ENCODE peak calls at places on chromosomes 7 and 10, in eight cellular contexts. Z is ovary, L is WERI-Rb-1, O is mammary epithelial cell, A is A549, Q is fibroblast of lung, U is PC-3, N is SK-N-SH. E is an unnamed sample.

GRCh38 chr7:16841681-16842080 is 36.9 kb upstream of the AGR2 start:
- DNase-seq in O (no peak), L (no peak), Q (peak; percentile 74), N (no peak), U (no peak), Z (no peak), A (no peak), E (no peak)

GRCh38 chr7:65269150-65269856 is 104.4 kb upstream of the ZNF92 start:
- DNase-seq in O (peak; percentile 80), N (peak; percentile 98), Q (peak; percentile 84), U (no peak), Z (peak; percentile 23), L (peak; percentile 99), A (peak; percentile 97), E (no peak)

GRCh38 chr7:116164552-116164951 is 45.8 kb upstream of the TES start:
- DNase-seq in Z (no peak), O (no peak), U (no peak), Q (no peak), L (no peak), A (no peak), N (no peak), E (no peak)

GRCh38 chr7:29332027-29332806 is 137.6 kb downstream of the CHN2 start:
- DNase-seq in Q (no peak), Z (no peak), N (no peak), U (no peak), L (no peak), O (no peak), A (no peak), E (no peak)

GRCh38 chr10:89683911-89684310 is 17.5 kb upstream of the KIF20B start:
- DNase-seq in Z (no peak), L (no peak), A (no peak), Q (no peak), U (no peak), N (no peak), O (no peak), E (no peak)

GRCh38 chr7:99267530-99268360 is 4.9 kb upstream of the MYH16 start:
- DNase-seq in Q (peak; percentile 94), A (peak; percentile 91), O (peak; percentile 99), L (no peak), Z (no peak), N (no peak), U (peak; percentile 92), E (no peak)

GRCh38 chr10:74932648-74933047 is 106.2 kb downstream of the KAT6B start:
- DNase-seq in A (no peak), O (no peak), L (no peak), U (peak; percentile 47), N (no peak), Z (peak; percentile 75), Q (no peak), E (no peak)

GRCh38 chr10:13990918-13991317 is 339.8 kb downstream of the FRMD4A start:
- DNase-seq in U (no peak), L (no peak), Z (no peak), Q (peak; percentile 80), N (no peak), A (no peak), O (no peak), E (no peak)

GRCh38 chr10:88082806-88083596 is 219.6 kb downstream of the PTEN start:
- DNase-seq in Q (no peak), O (peak; percentile 14), L (no peak), N (peak; percentile 31), A (no peak), Z (no peak), U (no peak), E (no peak)

GRCh38 chr7:127821146-127821545 is 169.2 kb downstream of the SND1 start:
- DNase-seq in U (no peak), A (no peak), Z (no peak), Q (no peak), O (no peak), L (no peak), N (no peak), E (no peak)

GRCh38 chr7:127819975-127820778 is 168.2 kb downstream of the SND1 start:
- DNase-seq in Z (no peak), Q (peak; percentile 86), A (no peak), N (no peak), O (peak; percentile 11), L (no peak), U (no peak), E (no peak)

GRCh38 chr7:127824682-127825081 is 172.7 kb downstream of the SND1 start:
- DNase-seq in Z (no peak), U (no peak), O (no peak), N (no peak), Q (peak; percentile 62), A (no peak), L (no peak), E (no peak)

GRCh38 chr7:127817466-127817865 is 165.5 kb downstream of the SND1 start:
- DNase-seq in A (no peak), L (no peak), Z (no peak), N (no peak), O (no peak), Q (no peak), U (no peak), E (no peak)

DNA sequence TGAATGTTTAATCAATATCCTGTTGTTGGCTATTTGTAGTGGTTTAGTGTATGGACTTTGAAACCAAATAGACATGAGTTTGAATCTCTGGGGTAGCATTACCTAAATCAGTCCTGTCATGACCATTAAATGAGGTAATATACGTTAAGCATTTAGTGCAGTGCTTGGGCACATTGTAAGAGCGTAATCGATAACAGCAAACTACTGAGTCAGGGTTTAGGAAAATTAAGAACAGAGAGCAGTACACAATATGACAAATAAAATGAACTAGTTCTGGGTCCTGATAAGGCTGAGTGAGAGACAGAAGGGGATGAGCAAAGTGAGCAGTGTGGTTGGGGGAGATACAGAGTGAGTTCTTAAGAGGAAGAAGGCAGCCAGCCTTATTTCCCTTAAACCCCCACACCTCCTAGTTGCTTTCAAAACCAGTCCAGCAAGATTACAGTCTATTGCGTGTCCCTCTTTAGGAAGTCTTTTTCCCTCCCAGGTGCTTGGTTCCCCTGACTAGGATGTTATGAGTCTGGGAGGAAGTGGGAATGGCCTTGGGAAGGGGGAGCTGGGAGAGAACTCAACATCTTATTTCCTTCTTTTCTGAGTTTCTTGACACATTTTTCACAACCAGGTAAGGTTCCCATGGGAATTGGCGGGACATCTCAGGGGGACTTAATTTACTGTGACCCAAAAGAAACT is 171.0 kb downstream of the SND1 start:
- DNase-seq in U (peak; percentile 78), Z (no peak), N (no peak), Q (no peak), L (no peak), A (no peak), O (peak; percentile 61), E (no peak)
- H3K27ac ChIP-seq in U (peak overlapping the region; percentile 28), Z (no peak overlapping the region), N (no peak overlapping the region), Q (no peak overlapping the region), L (no peak overlapping the region), A (no peak overlapping the region), O (no peak overlapping the region), E (no peak overlapping the region)

GRCh38 chr7:90169891-90170290 is 15.6 kb downstream of the STEAP1 start:
- DNase-seq in L (no peak), U (no peak), Z (no peak), O (no peak), Q (no peak), A (no peak), N (no peak), E (no peak)

GRCh38 chr7:90175667-90176066 is 21.4 kb downstream of the STEAP1 start:
- DNase-seq in Q (no peak), N (no peak), A (no peak), U (no peak), Z (no peak), L (no peak), O (no peak), E (no peak)

GRCh38 chr7:90173127-90173844 is 19.0 kb downstream of the STEAP1 start:
- DNase-seq in N (no peak), O (no peak), Q (no peak), A (no peak), Z (no peak), L (no peak), U (no peak), E (no peak)

GRCh38 chr7:90172121-90172520 is 17.9 kb downstream of the STEAP1 start:
- DNase-seq in N (no peak), Z (no peak), O (no peak), U (no peak), Q (no peak), A (no peak), L (no peak), E (no peak)

GRCh38 chr7:90172624-90173023 is 18.4 kb downstream of the STEAP1 start:
- DNase-seq in L (no peak), O (no peak), Q (no peak), Z (no peak), N (no peak), U (no peak), A (no peak), E (no peak)
- H3K4me3 ChIP-seq in L (no peak overlapping the region), O (no peak overlapping the region), Q (no peak overlapping the region), Z (no peak overlapping the region), N (no peak overlapping the region), U (no peak overlapping the region), A (no peak overlapping the region), E (no peak overlapping the region)

GRCh38 chr10:49080071-49080470 is 35.3 kb downstream of the VSTM4 start:
- DNase-seq in O (no peak), U (no peak), Q (peak; percentile 51), L (peak; percentile 54), N (no peak), A (no peak), Z (no peak), E (no peak)

GRCh38 chr10:49081532-49082275 is 33.6 kb downstream of the VSTM4 start:
- DNase-seq in Q (peak; percentile 9), Z (peak; percentile 76), A (no peak), L (no peak), N (peak; percentile 61), U (no peak), O (no peak), E (no peak)

GRCh38 chr10:49082767-49083166 is 32.6 kb downstream of the VSTM4 start:
- DNase-seq in Q (no peak), Z (no peak), U (no peak), A (no peak), L (no peak), N (no peak), O (no peak), E (no peak)

GRCh38 chr10:49080965-49081364 is 34.4 kb downstream of the VSTM4 start:
- DNase-seq in U (no peak), Z (no peak), O (no peak), L (no peak), Q (no peak), N (no peak), A (no peak), E (no peak)

GRCh38 chr10:49083256-49083655 is 32.1 kb downstream of the VSTM4 start:
- DNase-seq in Z (peak; percentile 65), A (no peak), Q (no peak), N (no peak), U (no peak), L (no peak), O (no peak), E (no peak)
- H3K27ac ChIP-seq in Z (peak overlapping the region; percentile 51), A (no peak overlapping the region), Q (no peak overlapping the region), N (no peak overlapping the region), U (no peak overlapping the region), L (no peak overlapping the region), O (no peak overlapping the region), E (peak overlapping the region; percentile 77)

DNA sequence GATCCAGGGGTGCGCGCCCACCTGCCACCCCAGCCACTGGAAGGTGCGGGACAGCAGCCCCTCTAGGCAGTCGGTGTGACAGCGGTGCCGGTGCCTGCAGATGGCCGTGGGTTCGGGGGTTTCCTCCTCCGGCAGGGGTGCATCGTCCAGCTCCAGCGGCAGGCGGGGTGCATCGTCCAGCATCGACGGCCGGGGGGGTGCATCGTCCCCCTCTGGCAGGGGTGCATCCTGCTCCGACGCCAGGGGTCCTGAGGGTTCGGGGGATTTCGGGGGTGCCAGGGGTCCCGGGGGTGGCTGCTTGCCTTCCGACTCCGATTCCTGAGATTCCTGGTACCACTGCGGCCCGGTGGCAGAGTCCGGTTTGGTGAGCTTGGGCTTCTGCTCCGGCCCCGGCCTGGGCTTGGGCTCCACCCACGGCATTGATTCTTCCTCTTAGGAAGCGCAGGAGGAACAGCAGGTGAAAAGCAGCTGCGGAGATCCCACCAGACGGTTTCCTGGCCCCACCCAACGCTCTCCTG is 90.2 kb upstream of the RAB18 start:
- DNase-seq in Q (no peak), O (no peak), A (no peak), N (peak; percentile 16), L (no peak), Z (no peak), U (no peak), E (no peak)
- H3K4me3 ChIP-seq in Q (no peak overlapping the region), O (no peak overlapping the region), A (no peak overlapping the region), N (no peak overlapping the region), L (no peak overlapping the region), Z (no peak overlapping the region), U (no peak overlapping the region), E (no peak overlapping the region)

E was measured in coronary artery.